ENCODE peak calls at places on chromosomes 13 and 19, in four cellular contexts. G is SK-N-SH, L is esophagus muscularis mucosa, A is heart right ventricle. D is an unnamed sample.

GRCh38 chr13:112545866-112546265 is 42.1 kb downstream of the TUBGCP3 start:
- DNase-seq in G (no peak), A (no peak), L (no peak), D (no peak)

GRCh38 chr13:44930907-44931676 is 58.2 kb downstream of the NUFIP1 start:
- DNase-seq in G (no peak), L (no peak), A (no peak), D (peak; percentile 51)

GRCh38 chr19:53906211-53907192 is 2.6 kb upstream of the CACNG7 start:
- DNase-seq in G (peak; percentile 85), L (no peak), A (peak; percentile 59), D (peak; percentile 86)

GRCh38 chr13:75581874-75582640 is 32.5 kb downstream of the UCHL3 start:
- DNase-seq in L (no peak), G (no peak), A (no peak), D (no peak)

GRCh38 chr19:15836595-15837398 is 21.3 kb upstream of the OR10H1 start:
- DNase-seq in G (peak; percentile 88), L (peak; percentile 99), A (peak; percentile 95), D (peak; percentile 37)

GRCh38 chr13:49086711-49087110 is 111.0 kb downstream of the FNDC3A start:
- DNase-seq in G (no peak), L (no peak), A (no peak), D (no peak)

GRCh38 chr13:104253063-104253680 is 1187.0 kb upstream of the SLC10A2 start:
- DNase-seq in A (no peak), G (no peak), L (no peak), D (no peak)

GRCh38 chr19:42480335-42481095 is 37.8 kb upstream of the CXCL17 start:
- DNase-seq in G (no peak), A (no peak), L (no peak), D (peak; percentile 40)

GRCh38 chr13:26488236-26489028 is 69.1 kb upstream of the WASF3 start:
- DNase-seq in G (no peak), A (no peak), L (no peak), D (no peak)

GRCh38 chr13:97043302-97043701 is 49.0 kb upstream of the OXGR1 start:
- DNase-seq in G (no peak), L (no peak), A (no peak), D (no peak)

GRCh38 chr19:34508540-34508939 is 27.0 kb downstream of the WTIP start:
- DNase-seq in A (no peak), G (peak; percentile 44), L (peak; percentile 60), D (no peak)

GRCh38 chr19:3516675-3517207 is 10.6 kb downstream of the FZR1 start:
- DNase-seq in L (no peak), G (peak; percentile 56), A (no peak), D (no peak)

GRCh38 chr13:111469450-111469849 is 149.0 kb downstream of the TEX29 start:
- DNase-seq in A (no peak), L (no peak), G (no peak), D (no peak)

GRCh38 chr19:58408152-58409009 is at the start of gene ZNF584:
- DNase-seq in A (peak; percentile 95), L (peak; percentile 98), G (peak; percentile 97), D (peak; percentile 98)

GRCh38 chr13:23359882-23360281 is 73.6 kb downstream of the SACS start:
- DNase-seq in A (no peak), G (no peak), L (no peak), D (no peak)

GRCh38 chr13:49543656-49544055 is 41.7 kb downstream of the RCBTB1 start:
- DNase-seq in A (no peak), L (no peak), G (no peak), D (no peak)

GRCh38 chr13:24747248-24748151 is 16.5 kb upstream of the RNF17 start:
- DNase-seq in A (no peak), L (no peak), G (no peak), D (peak; percentile 78)

GRCh38 chr13:52767949-52768516 is 28.4 kb upstream of the CNMD start:
- DNase-seq in A (no peak), G (peak; percentile 42), L (no peak), D (no peak)

GRCh38 chr13:52070929-52071523 is 46.5 kb downstream of the UTP14C start:
- DNase-seq in G (peak; percentile 36), A (no peak), L (no peak), D (no peak)

GRCh38 chr13:21812192-21812626 is 141.3 kb downstream of the FGF9 start:
- DNase-seq in G (no peak), L (no peak), A (no peak), D (no peak)

GRCh38 chr19:29562299-29563297 is 36.8 kb downstream of the VSTM2B start:
- DNase-seq in A (no peak), G (no peak), L (no peak), D (no peak)

GRCh38 chr13:99316657-99317244 is 9.6 kb upstream of the GPR183 start:
- DNase-seq in L (no peak), A (no peak), G (no peak), D (no peak)

GRCh38 chr19:48975947-48976847 is 11.1 kb downstream of the FTL start:
- DNase-seq in A (no peak), L (no peak), G (peak; percentile 72), D (peak; percentile 82)

GRCh38 chr19:54287456-54287855 is 6.5 kb upstream of the LILRB2 start:
- DNase-seq in L (no peak), A (no peak), G (no peak), D (no peak)

GRCh38 chr13:35990196-35990595 is 141.0 kb downstream of the DCLK1 start:
- DNase-seq in L (no peak), G (no peak), A (no peak), D (peak; percentile 75)

GRCh38 chr13:33536639-33537425 is 251.3 kb upstream of the STARD13 start:
- DNase-seq in L (no peak), G (no peak), A (no peak), D (no peak)

GRCh38 chr19:48332351-48332661 is 7.0 kb downstream of the EMP3 start:
- DNase-seq in L (no peak), G (no peak), A (no peak), D (no peak)

GRCh38 chr19:10566658-10567410 is 1.0 kb upstream of the KRI1 start:
- DNase-seq in L (no peak), A (no peak), G (no peak), D (peak; percentile 63)
- H3K4me1 ChIP-seq in L (peaks cover 36% of the 10 kb centered on the region), A (peaks cover 26% of the 10 kb centered on the region), G (peaks cover 8% of the 10 kb centered on the region), D (no peaks in the 10 kb centered on the region)

GRCh38 chr13:113648218-113648615 is 9.8 kb downstream of the ATP4B start:
- DNase-seq in A (no peak), L (no peak), G (no peak), D (peak; percentile 34)
- H3K4me1 ChIP-seq in A (peaks cover 7% of the 10 kb centered on the region), L (peaks cover 7% of the 10 kb centered on the region), G (peaks cover 12% of the 10 kb centered on the region), D (no peaks in the 10 kb centered on the region)

DNA sequence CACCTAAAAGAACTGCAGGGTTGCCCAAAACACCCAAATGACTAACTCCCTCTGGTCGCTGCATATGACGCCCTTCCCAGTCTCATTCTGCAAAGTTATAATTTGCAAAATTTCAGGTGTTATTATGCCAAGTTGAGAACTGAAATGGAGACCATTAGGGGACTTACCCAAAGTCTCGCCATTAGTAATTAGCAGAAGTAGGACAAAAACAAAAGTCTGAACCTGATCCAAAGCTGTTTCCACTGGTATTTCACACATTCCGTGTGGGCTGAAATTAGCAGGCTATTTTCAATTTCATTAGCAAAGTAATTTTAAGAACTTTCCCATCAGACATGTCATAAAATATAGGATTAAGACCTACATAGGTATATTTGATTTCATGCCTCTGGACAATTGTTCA is 6.8 kb downstream of the RUBCNL start:
- DNase-seq in A (no peak), G (no peak), L (no peak), D (no peak)
- H3K4me1 ChIP-seq in A (no peaks in the 10 kb centered on the region), G (no peaks in the 10 kb centered on the region), L (no peaks in the 10 kb centered on the region), D (no peaks in the 10 kb centered on the region)

GRCh38 chr13:91348906-91349435 is 1.5 kb downstream of the MIR17HG start:
- DNase-seq in G (peak; percentile 92), A (peak; percentile 95), L (peak; percentile 97), D (peak; percentile 94)
- H3K4me1 ChIP-seq in G (peaks cover 13% of the 10 kb centered on the region), A (peaks cover 17% of the 10 kb centered on the region), L (peaks cover 22% of the 10 kb centered on the region), D (peaks cover 2% of the 10 kb centered on the region)

GRCh38 chr19:31415322-31415721 is 66.1 kb upstream of the TSHZ3 start:
- DNase-seq in A (no peak), G (no peak), L (no peak), D (no peak)

GRCh38 chr19:31418692-31419430 is 69.6 kb upstream of the TSHZ3 start:
- DNase-seq in G (no peak), L (no peak), A (no peak), D (peak; percentile 91)

GRCh38 chr19:31416548-31416947 is 67.3 kb upstream of the TSHZ3 start:
- DNase-seq in L (no peak), A (no peak), G (no peak), D (peak; percentile 57)

GRCh38 chr19:31419871-31420430 is 70.7 kb upstream of the TSHZ3 start:
- DNase-seq in L (no peak), A (no peak), G (no peak), D (peak; percentile 64)

DNA sequence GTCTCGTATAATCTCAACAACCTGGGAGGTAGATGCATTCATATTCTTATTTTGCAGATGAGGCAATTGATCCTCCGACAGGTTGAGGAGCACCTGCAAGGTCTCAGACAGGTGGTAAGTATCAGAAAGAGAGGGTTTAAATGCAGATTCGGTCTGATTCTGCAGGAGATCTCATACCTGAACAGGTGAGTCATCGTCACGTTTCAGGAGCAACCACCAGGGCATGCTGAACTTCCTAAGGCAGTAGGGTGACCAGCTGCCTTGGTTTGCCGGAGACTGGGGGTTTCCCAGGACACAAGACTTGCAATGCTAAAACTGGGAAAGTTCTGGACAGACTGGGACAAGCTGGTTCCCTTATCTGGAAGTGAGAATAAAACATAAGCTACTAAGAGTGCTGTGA is 68.8 kb upstream of the TSHZ3 start:
- DNase-seq in G (no peak), L (no peak), A (no peak), D (peak; percentile 81)
- H3K4me1 ChIP-seq in G (no peaks in the 10 kb centered on the region), L (no peaks in the 10 kb centered on the region), A (no peaks in the 10 kb centered on the region), D (peaks cover 5% of the 10 kb centered on the region)

GRCh38 chr13:30739646-30740642 is 4.6 kb downstream of the ALOX5AP start:
- DNase-seq in G (no peak), L (no peak), A (no peak), D (peak; percentile 73)
- H3K4me1 ChIP-seq in G (peaks cover 32% of the 10 kb centered on the region), L (no peaks in the 10 kb centered on the region), A (peaks cover 2% of the 10 kb centered on the region), D (peaks cover 11% of the 10 kb centered on the region)

DNA sequence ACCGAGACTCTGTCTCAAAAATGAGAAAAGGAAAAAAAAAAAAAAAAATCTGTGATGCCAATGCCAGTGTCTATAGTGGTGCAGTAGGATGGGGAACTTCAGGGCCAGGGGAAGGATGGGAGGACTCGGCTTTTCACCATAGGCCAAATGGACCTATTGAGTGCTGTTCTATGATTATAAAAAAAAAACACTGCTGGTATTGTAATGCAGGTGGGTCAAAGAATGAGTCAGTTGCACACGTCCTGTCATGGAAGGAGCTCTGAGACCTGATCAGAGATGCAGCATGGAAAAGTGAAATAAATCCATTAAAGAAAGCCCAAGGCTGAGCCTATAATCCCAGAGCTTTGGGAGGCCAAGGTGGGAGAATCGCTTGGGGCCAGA is 7.0 kb downstream of the DNAJB1 start:
- DNase-seq in G (no peak), A (no peak), L (no peak), D (no peak)
- H3K4me1 ChIP-seq in G (peaks cover 21% of the 10 kb centered on the region), A (peaks cover 20% of the 10 kb centered on the region), L (peaks cover 31% of the 10 kb centered on the region), D (peaks cover 3% of the 10 kb centered on the region)